ENCODE peak calls at places on chromosomes 4 and X, in eight cellular contexts. One of them, this sample, is unnamed.

GRCh38 chr4:187268940-187269339 is 545.3 kb upstream of the FAT1 start:
- DNase-seq in effector memory CD4-positive, alpha-beta T cell: no peak
- DNase-seq in fibroblast of lung: peak
- DNase-seq in CD8-positive, alpha-beta memory T cell: no peak
- DNase-seq in sigmoid colon: no peak
- DNase-seq in foreskin fibroblast: peak
- DNase-seq in ovary: no peak
- DNase-seq in GM23338: no peak
- DNase-seq in this sample: peak

GRCh38 chrX:73965833-73966232 is 338.1 kb upstream of the ZCCHC13 start:
- DNase-seq in effector memory CD4-positive, alpha-beta T cell: no peak
- DNase-seq in fibroblast of lung: no peak
- DNase-seq in CD8-positive, alpha-beta memory T cell: no peak
- DNase-seq in sigmoid colon: no peak
- DNase-seq in foreskin fibroblast: no peak
- DNase-seq in ovary: no peak
- DNase-seq in GM23338: peak
- DNase-seq in this sample: no peak

GRCh38 chr4:88012652-88013051 is 5.2 kb downstream of the PKD2 start:
- DNase-seq in effector memory CD4-positive, alpha-beta T cell: no peak
- DNase-seq in fibroblast of lung: no peak
- DNase-seq in CD8-positive, alpha-beta memory T cell: no peak
- DNase-seq in sigmoid colon: no peak
- DNase-seq in foreskin fibroblast: no peak
- DNase-seq in ovary: no peak
- DNase-seq in GM23338: no peak
- DNase-seq in this sample: no peak

GRCh38 chr4:174423257-174423944 is 98.9 kb downstream of the HPGD start:
- DNase-seq in effector memory CD4-positive, alpha-beta T cell: no peak
- DNase-seq in fibroblast of lung: peak
- DNase-seq in CD8-positive, alpha-beta memory T cell: no peak
- DNase-seq in sigmoid colon: no peak
- DNase-seq in foreskin fibroblast: peak
- DNase-seq in ovary: no peak
- DNase-seq in GM23338: no peak
- DNase-seq in this sample: no peak

GRCh38 chrX:314781-315595 is 3.6 kb downstream of the GTPBP6 start:
- DNase-seq in effector memory CD4-positive, alpha-beta T cell: no peak
- DNase-seq in fibroblast of lung: no peak
- DNase-seq in CD8-positive, alpha-beta memory T cell: no peak
- DNase-seq in sigmoid colon: peak
- DNase-seq in foreskin fibroblast: no peak
- DNase-seq in ovary: peak
- DNase-seq in GM23338: no peak
- DNase-seq in this sample: no peak

GRCh38 chr4:72109364-72109763 is 77.6 kb downstream of the NPFFR2 start:
- DNase-seq in effector memory CD4-positive, alpha-beta T cell: no peak
- DNase-seq in fibroblast of lung: no peak
- DNase-seq in CD8-positive, alpha-beta memory T cell: no peak
- DNase-seq in sigmoid colon: no peak
- DNase-seq in foreskin fibroblast: no peak
- DNase-seq in ovary: no peak
- DNase-seq in GM23338: no peak
- DNase-seq in this sample: no peak

GRCh38 chr4:83831588-83831987 is 295.7 kb downstream of the GPAT3 start:
- DNase-seq in effector memory CD4-positive, alpha-beta T cell: no peak
- DNase-seq in fibroblast of lung: peak
- DNase-seq in CD8-positive, alpha-beta memory T cell: no peak
- DNase-seq in sigmoid colon: no peak
- DNase-seq in foreskin fibroblast: peak
- DNase-seq in ovary: no peak
- DNase-seq in GM23338: no peak
- DNase-seq in this sample: no peak

GRCh38 chr4:19945979-19946380 is 305.7 kb upstream of the SLIT2 start:
- DNase-seq in effector memory CD4-positive, alpha-beta T cell: no peak
- DNase-seq in fibroblast of lung: peak
- DNase-seq in CD8-positive, alpha-beta memory T cell: no peak
- DNase-seq in sigmoid colon: no peak
- DNase-seq in foreskin fibroblast: peak
- DNase-seq in ovary: no peak
- DNase-seq in GM23338: no peak
- DNase-seq in this sample: peak

GRCh38 chr4:73729534-73730165 is 10.7 kb upstream of the CXCL8 start:
- DNase-seq in effector memory CD4-positive, alpha-beta T cell: no peak
- DNase-seq in fibroblast of lung: peak
- DNase-seq in CD8-positive, alpha-beta memory T cell: no peak
- DNase-seq in sigmoid colon: peak
- DNase-seq in foreskin fibroblast: peak
- DNase-seq in ovary: no peak
- DNase-seq in GM23338: peak
- DNase-seq in this sample: no peak

GRCh38 chrX:119181491-119181890 is 53.9 kb upstream of the KIAA1210 start:
- DNase-seq in effector memory CD4-positive, alpha-beta T cell: no peak
- DNase-seq in fibroblast of lung: peak
- DNase-seq in CD8-positive, alpha-beta memory T cell: no peak
- DNase-seq in sigmoid colon: no peak
- DNase-seq in foreskin fibroblast: no peak
- DNase-seq in ovary: no peak
- DNase-seq in GM23338: peak
- DNase-seq in this sample: no peak

GRCh38 chrX:69501433-69501832 is 2.7 kb upstream of the NALF2 start:
- DNase-seq in effector memory CD4-positive, alpha-beta T cell: no peak
- DNase-seq in fibroblast of lung: no peak
- DNase-seq in CD8-positive, alpha-beta memory T cell: no peak
- DNase-seq in sigmoid colon: no peak
- DNase-seq in foreskin fibroblast: no peak
- DNase-seq in ovary: no peak
- DNase-seq in GM23338: peak
- DNase-seq in this sample: no peak

GRCh38 chr4:54228064-54228527 is 997 bp upstream of the PDGFRA start:
- DNase-seq in effector memory CD4-positive, alpha-beta T cell: no peak
- DNase-seq in fibroblast of lung: peak
- DNase-seq in CD8-positive, alpha-beta memory T cell: no peak
- DNase-seq in sigmoid colon: peak
- DNase-seq in foreskin fibroblast: peak
- DNase-seq in ovary: peak
- DNase-seq in GM23338: peak
- DNase-seq in this sample: no peak

GRCh38 chr4:65645185-65645584 is 25.1 kb downstream of the EPHA5 start:
- DNase-seq in effector memory CD4-positive, alpha-beta T cell: no peak
- DNase-seq in fibroblast of lung: peak
- DNase-seq in CD8-positive, alpha-beta memory T cell: no peak
- DNase-seq in sigmoid colon: no peak
- DNase-seq in foreskin fibroblast: no peak
- DNase-seq in ovary: no peak
- DNase-seq in GM23338: no peak
- DNase-seq in this sample: no peak

GRCh38 chr4:187606581-187606980 is 389.0 kb upstream of the ZFP42 start:
- DNase-seq in effector memory CD4-positive, alpha-beta T cell: no peak
- DNase-seq in fibroblast of lung: peak
- DNase-seq in CD8-positive, alpha-beta memory T cell: no peak
- DNase-seq in sigmoid colon: no peak
- DNase-seq in foreskin fibroblast: peak
- DNase-seq in ovary: no peak
- DNase-seq in GM23338: peak
- DNase-seq in this sample: no peak

GRCh38 chr4:128570380-128570779 is 239.1 kb upstream of the JADE1 start:
- DNase-seq in effector memory CD4-positive, alpha-beta T cell: no peak
- DNase-seq in fibroblast of lung: no peak
- DNase-seq in CD8-positive, alpha-beta memory T cell: no peak
- DNase-seq in sigmoid colon: peak
- DNase-seq in foreskin fibroblast: peak
- DNase-seq in ovary: no peak
- DNase-seq in GM23338: no peak
- DNase-seq in this sample: no peak

GRCh38 chrX:31497086-31497485 is 425.2 kb upstream of the FTHL17 start:
- DNase-seq in effector memory CD4-positive, alpha-beta T cell: no peak
- DNase-seq in fibroblast of lung: peak
- DNase-seq in CD8-positive, alpha-beta memory T cell: no peak
- DNase-seq in sigmoid colon: no peak
- DNase-seq in foreskin fibroblast: no peak
- DNase-seq in ovary: no peak
- DNase-seq in GM23338: no peak
- DNase-seq in this sample: no peak

GRCh38 chr4:148007303-148007702 is 275.4 kb downstream of the ARHGAP10 start:
- DNase-seq in effector memory CD4-positive, alpha-beta T cell: no peak
- DNase-seq in fibroblast of lung: peak
- DNase-seq in CD8-positive, alpha-beta memory T cell: no peak
- DNase-seq in sigmoid colon: peak
- DNase-seq in foreskin fibroblast: peak
- DNase-seq in ovary: no peak
- DNase-seq in GM23338: no peak
- DNase-seq in this sample: peak

GRCh38 chr4:122819708-122820449 is 6.8 kb upstream of the FGF2 start:
- DNase-seq in effector memory CD4-positive, alpha-beta T cell: no peak
- DNase-seq in fibroblast of lung: peak
- DNase-seq in CD8-positive, alpha-beta memory T cell: no peak
- DNase-seq in sigmoid colon: no peak
- DNase-seq in foreskin fibroblast: no peak
- DNase-seq in ovary: no peak
- DNase-seq in GM23338: no peak
- DNase-seq in this sample: no peak

GRCh38 chrX:134186362-134187121 is 50.4 kb upstream of the CCDC160 start:
- DNase-seq in effector memory CD4-positive, alpha-beta T cell: peak
- DNase-seq in fibroblast of lung: no peak
- DNase-seq in CD8-positive, alpha-beta memory T cell: no peak
- DNase-seq in sigmoid colon: no peak
- DNase-seq in foreskin fibroblast: no peak
- DNase-seq in ovary: no peak
- DNase-seq in GM23338: no peak
- DNase-seq in this sample: no peak

GRCh38 chrX:120419465-120419864 is 49.6 kb downstream of the LAMP2 start:
- DNase-seq in effector memory CD4-positive, alpha-beta T cell: no peak
- DNase-seq in fibroblast of lung: no peak
- DNase-seq in CD8-positive, alpha-beta memory T cell: no peak
- DNase-seq in sigmoid colon: no peak
- DNase-seq in foreskin fibroblast: no peak
- DNase-seq in ovary: no peak
- DNase-seq in GM23338: no peak
- DNase-seq in this sample: no peak

GRCh38 chrX:139680356-139680755 is 27.6 kb downstream of the MCF2 start:
- DNase-seq in effector memory CD4-positive, alpha-beta T cell: no peak
- DNase-seq in fibroblast of lung: no peak
- DNase-seq in CD8-positive, alpha-beta memory T cell: no peak
- DNase-seq in sigmoid colon: no peak
- DNase-seq in foreskin fibroblast: no peak
- DNase-seq in ovary: no peak
- DNase-seq in GM23338: no peak
- DNase-seq in this sample: no peak

GRCh38 chr4:3371038-3371437 is 70.7 kb upstream of the HGFAC start:
- DNase-seq in effector memory CD4-positive, alpha-beta T cell: no peak
- DNase-seq in fibroblast of lung: peak
- DNase-seq in CD8-positive, alpha-beta memory T cell: no peak
- DNase-seq in sigmoid colon: peak
- DNase-seq in foreskin fibroblast: no peak
- DNase-seq in ovary: no peak
- DNase-seq in GM23338: peak
- DNase-seq in this sample: no peak
- H3K4me3 ChIP-seq in effector memory CD4-positive, alpha-beta T cell: no peak
- H3K4me3 ChIP-seq in fibroblast of lung: no peak
- H3K4me3 ChIP-seq in CD8-positive, alpha-beta memory T cell: no peak
- H3K4me3 ChIP-seq in sigmoid colon: no peak
- H3K4me3 ChIP-seq in foreskin fibroblast: peak
- H3K4me3 ChIP-seq in ovary: no peak
- H3K4me3 ChIP-seq in GM23338: no peak
- H3K4me3 ChIP-seq in this sample: no peak

DNA sequence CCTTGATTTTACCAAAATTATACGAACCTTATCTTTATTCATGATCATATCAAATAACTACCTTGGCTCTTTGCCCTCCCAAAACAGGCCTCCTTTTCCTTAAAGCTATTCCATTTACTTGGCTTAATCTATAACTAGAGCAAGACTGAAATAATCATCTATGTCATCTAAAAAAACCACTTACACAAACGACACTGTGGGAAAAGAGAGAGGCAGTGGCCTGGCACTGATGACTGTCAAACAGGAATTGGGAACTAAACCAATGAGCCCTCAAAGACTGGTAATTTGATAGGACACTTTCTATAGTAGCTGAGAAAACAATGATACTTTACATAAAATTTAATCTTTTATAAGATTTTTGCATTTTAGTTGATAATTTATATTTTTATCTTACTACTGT is 11.7 kb upstream of the PTPN13 start:
- DNase-seq in effector memory CD4-positive, alpha-beta T cell: no peak
- DNase-seq in fibroblast of lung: no peak
- DNase-seq in CD8-positive, alpha-beta memory T cell: no peak
- DNase-seq in sigmoid colon: no peak
- DNase-seq in foreskin fibroblast: no peak
- DNase-seq in ovary: no peak
- DNase-seq in GM23338: no peak
- DNase-seq in this sample: no peak
- H3K4me3 ChIP-seq in effector memory CD4-positive, alpha-beta T cell: no peak
- H3K4me3 ChIP-seq in fibroblast of lung: no peak
- H3K4me3 ChIP-seq in CD8-positive, alpha-beta memory T cell: no peak
- H3K4me3 ChIP-seq in sigmoid colon: no peak
- H3K4me3 ChIP-seq in foreskin fibroblast: no peak
- H3K4me3 ChIP-seq in ovary: no peak
- H3K4me3 ChIP-seq in GM23338: no peak
- H3K4me3 ChIP-seq in this sample: no peak

GRCh38 chr4:139535228-139535851 is 20.7 kb downstream of the SETD7 start:
- DNase-seq in effector memory CD4-positive, alpha-beta T cell: no peak
- DNase-seq in fibroblast of lung: no peak
- DNase-seq in CD8-positive, alpha-beta memory T cell: no peak
- DNase-seq in sigmoid colon: no peak
- DNase-seq in foreskin fibroblast: no peak
- DNase-seq in ovary: no peak
- DNase-seq in GM23338: no peak
- DNase-seq in this sample: no peak
- H3K4me3 ChIP-seq in effector memory CD4-positive, alpha-beta T cell: no peak
- H3K4me3 ChIP-seq in fibroblast of lung: no peak
- H3K4me3 ChIP-seq in CD8-positive, alpha-beta memory T cell: no peak
- H3K4me3 ChIP-seq in sigmoid colon: no peak
- H3K4me3 ChIP-seq in foreskin fibroblast: no peak
- H3K4me3 ChIP-seq in ovary: no peak
- H3K4me3 ChIP-seq in GM23338: no peak
- H3K4me3 ChIP-seq in this sample: no peak

GRCh38 chr4:165332502-165332901 is 5.0 kb downstream of the MSMO1 start:
- DNase-seq in effector memory CD4-positive, alpha-beta T cell: no peak
- DNase-seq in fibroblast of lung: no peak
- DNase-seq in CD8-positive, alpha-beta memory T cell: no peak
- DNase-seq in sigmoid colon: no peak
- DNase-seq in foreskin fibroblast: no peak
- DNase-seq in ovary: no peak
- DNase-seq in GM23338: no peak
- DNase-seq in this sample: no peak

GRCh38 chr4:165331316-165331715 is 3.8 kb downstream of the MSMO1 start:
- DNase-seq in effector memory CD4-positive, alpha-beta T cell: no peak
- DNase-seq in fibroblast of lung: peak
- DNase-seq in CD8-positive, alpha-beta memory T cell: no peak
- DNase-seq in sigmoid colon: no peak
- DNase-seq in foreskin fibroblast: no peak
- DNase-seq in ovary: no peak
- DNase-seq in GM23338: peak
- DNase-seq in this sample: no peak

GRCh38 chr4:165331823-165332222 is 4.4 kb downstream of the MSMO1 start:
- DNase-seq in effector memory CD4-positive, alpha-beta T cell: no peak
- DNase-seq in fibroblast of lung: no peak
- DNase-seq in CD8-positive, alpha-beta memory T cell: no peak
- DNase-seq in sigmoid colon: no peak
- DNase-seq in foreskin fibroblast: no peak
- DNase-seq in ovary: no peak
- DNase-seq in GM23338: peak
- DNase-seq in this sample: no peak

GRCh38 chr4:165330071-165330470 is 2.6 kb downstream of the MSMO1 start:
- DNase-seq in effector memory CD4-positive, alpha-beta T cell: no peak
- DNase-seq in fibroblast of lung: no peak
- DNase-seq in CD8-positive, alpha-beta memory T cell: no peak
- DNase-seq in sigmoid colon: no peak
- DNase-seq in foreskin fibroblast: no peak
- DNase-seq in ovary: no peak
- DNase-seq in GM23338: no peak
- DNase-seq in this sample: no peak

GRCh38 chr4:165330666-165331065 is 3.2 kb downstream of the MSMO1 start:
- DNase-seq in effector memory CD4-positive, alpha-beta T cell: no peak
- DNase-seq in fibroblast of lung: no peak
- DNase-seq in CD8-positive, alpha-beta memory T cell: no peak
- DNase-seq in sigmoid colon: no peak
- DNase-seq in foreskin fibroblast: no peak
- DNase-seq in ovary: no peak
- DNase-seq in GM23338: no peak
- DNase-seq in this sample: no peak
- H3K4me3 ChIP-seq in effector memory CD4-positive, alpha-beta T cell: no peak
- H3K4me3 ChIP-seq in fibroblast of lung: peak
- H3K4me3 ChIP-seq in CD8-positive, alpha-beta memory T cell: no peak
- H3K4me3 ChIP-seq in sigmoid colon: no peak
- H3K4me3 ChIP-seq in foreskin fibroblast: peak
- H3K4me3 ChIP-seq in ovary: no peak
- H3K4me3 ChIP-seq in GM23338: peak
- H3K4me3 ChIP-seq in this sample: no peak